ENCODE peak calls at places on chromosomes 4 and X, in nine cellular contexts. Z is stimulated activated CD4-positive, alpha-beta T cell treated with anti-CD3 and anti-CD28 coated beads, Interleukin-15, amount 100 ng/mL, for 1 hour; I is tibial artery; M is amniotic epithelial cell; P is Caki2; H is progenitor cell of endocrine pancreas; N is astrocyte; K is activated CD4-positive, alpha-beta memory T cell treated with anti-CD3 and anti-CD28 coated beads for 36 hours; W is NCI-H1105. C is an unnamed sample.

GRCh38 chr4:153113061-153113837 is 91.0 kb upstream of the TRIM2 start:
- DNase-seq in Z (no peak), I (no peak), M (peak; percentile 78), P (no peak), H (no peak), N (peak; percentile 95), K (peak; percentile 54), W (no peak), C (no peak)

GRCh38 chrX:72060196-72060974 is 71.3 kb downstream of the RTL5 start:
- DNase-seq in Z (no peak), I (peak; percentile 42), M (no peak), P (no peak), H (no peak), N (no peak), K (no peak), W (peak; percentile 22), C (no peak)

GRCh38 chr4:74117024-74117534 is 18.1 kb upstream of the CXCL2 start:
- DNase-seq in Z (no peak), I (peak; percentile 80), M (peak; percentile 86), P (peak; percentile 83), H (no peak), N (peak; percentile 97), K (no peak), W (no peak), C (peak; percentile 82)

GRCh38 chr4:53461244-53461643 is 83.8 kb downstream of the FIP1L1 start:
- DNase-seq in Z (no peak), I (no peak), M (peak; percentile 90), P (no peak), H (no peak), N (no peak), K (no peak), W (no peak), C (no peak)

GRCh38 chr4:7761720-7762119 is 177.9 kb downstream of the AFAP1 start:
- DNase-seq in Z (peak; percentile 38), I (peak; percentile 84), M (peak; percentile 51), P (peak; percentile 23), H (peak; percentile 49), N (peak; percentile 34), K (peak; percentile 66), W (no peak), C (peak; percentile 16)

GRCh38 chr4:1992468-1993168 is 16.2 kb downstream of the NELFA start:
- DNase-seq in Z (no peak), I (no peak), M (no peak), P (no peak), H (no peak), N (no peak), K (no peak), W (no peak), C (no peak)

GRCh38 chr4:125703443-125703842 is 388.7 kb downstream of the FAT4 start:
- DNase-seq in Z (no peak), I (no peak), M (peak; percentile 22), P (no peak), H (no peak), N (peak; percentile 42), K (no peak), W (no peak), C (no peak)

GRCh38 chr4:41957634-41958033 is 22.4 kb downstream of the TMEM33 start:
- DNase-seq in Z (no peak), I (no peak), M (peak; percentile 35), P (no peak), H (no peak), N (no peak), K (no peak), W (peak; percentile 0), C (peak; percentile 6)

GRCh38 chr4:156609421-156609820 is 362.2 kb downstream of the PDGFC start:
- DNase-seq in Z (no peak), I (peak; percentile 36), M (peak; percentile 39), P (no peak), H (no peak), N (peak; percentile 22), K (no peak), W (no peak), C (no peak)

GRCh38 chr4:140069068-140069467 is 84.9 kb downstream of the MAML3 start:
- DNase-seq in Z (no peak), I (peak; percentile 67), M (peak; percentile 74), P (no peak), H (no peak), N (no peak), K (no peak), W (no peak), C (no peak)

GRCh38 chr4:665751-666435 is 8.2 kb downstream of the ATP5ME start:
- DNase-seq in Z (no peak), I (no peak), M (no peak), P (no peak), H (no peak), N (no peak), K (no peak), W (no peak), C (no peak)

GRCh38 chr4:14711259-14711658 is 291.0 kb upstream of the CPEB2 start:
- DNase-seq in Z (no peak), I (no peak), M (no peak), P (no peak), H (no peak), N (no peak), K (no peak), W (no peak), C (no peak)

GRCh38 chr4:61068745-61069144 is 131.4 kb upstream of the ADGRL3 start:
- DNase-seq in Z (no peak), I (no peak), M (peak; percentile 78), P (no peak), H (no peak), N (peak; percentile 62), K (no peak), W (no peak), C (no peak)